ENCODE peak calls at places on chromosome 21, in four cellular contexts. O is naive thymus-derived CD4-positive, alpha-beta T cell; S is Panc1; D is hepatocyte. Q is an unnamed sample.

GRCh38 chr21:16775056-16775455 is 737.8 kb upstream of the CXADR start:
- DNase-seq in S (no peak), O (no peak), D (no peak), Q (no peak)

GRCh38 chr21:44000360-44000759 is 11.7 kb upstream of the TRAPPC10 start:
- DNase-seq in D (no peak), O (no peak), S (no peak), Q (no peak)

GRCh38 chr21:39258207-39258606 is 55.2 kb downstream of the BRWD1 start:
- DNase-seq in O (no peak), S (no peak), D (peak; percentile 7), Q (no peak)

GRCh38 chr21:37230632-37231246 is 36.4 kb downstream of the VPS26C start:
- DNase-seq in D (no peak), S (no peak), O (no peak), Q (no peak)

GRCh38 chr21:39083377-39084008 is 99.8 kb downstream of the PSMG1 start:
- DNase-seq in D (peak; percentile 68), S (no peak), O (no peak), Q (no peak)

GRCh38 chr21:26072891-26073615 is 97.5 kb downstream of the APP start:
- DNase-seq in D (no peak), O (no peak), S (no peak), Q (no peak)

GRCh38 chr21:44261191-44261631 is 486 bp downstream of the DNMT3L start:
- DNase-seq in S (no peak), O (no peak), D (no peak), Q (no peak)

GRCh38 chr21:43740497-43741156 is 21.7 kb downstream of the PDXK start:
- DNase-seq in S (no peak), O (no peak), D (peak; percentile 76), Q (no peak)

GRCh38 chr21:36639769-36640168 is 59.1 kb upstream of the SIM2 start:
- DNase-seq in D (no peak), O (no peak), S (no peak), Q (no peak)

GRCh38 chr21:43972850-43973633 is 39.1 kb upstream of the TRAPPC10 start:
- DNase-seq in D (no peak), S (no peak), O (no peak), Q (no peak)

GRCh38 chr21:17406202-17406601 is 106.6 kb upstream of the CXADR start:
- DNase-seq in S (no peak), O (no peak), D (no peak), Q (no peak)

GRCh38 chr21:32702702-32703101 is 25.1 kb downstream of the SYNJ1 start:
- DNase-seq in S (no peak), D (peak; percentile 6), O (no peak), Q (no peak)

GRCh38 chr21:16418663-16419062 is 688.9 kb downstream of the USP25 start:
- DNase-seq in O (no peak), D (no peak), S (no peak), Q (no peak)

GRCh38 chr21:45017376-45017960 is 56.9 kb upstream of the ADARB1 start:
- DNase-seq in O (no peak), S (no peak), D (no peak), Q (no peak)

GRCh38 chr21:14988760-14989159 is 76.0 kb downstream of the NRIP1 start:
- DNase-seq in S (no peak), O (no peak), D (no peak), Q (no peak)

GRCh38 chr21:39137248-39138186 is 45.7 kb downstream of the PSMG1 start:
- DNase-seq in D (peak; percentile 54), S (no peak), O (no peak), Q (peak; percentile 9)

GRCh38 chr21:36433011-36433709 is 46.8 kb downstream of the CLDN14 start:
- DNase-seq in O (no peak), S (no peak), D (no peak), Q (no peak)

GRCh38 chr21:41621523-41621922 is 113.6 kb upstream of the TMPRSS2 start:
- DNase-seq in D (no peak), S (no peak), O (no peak), Q (no peak)

GRCh38 chr21:41622201-41622600 is 114.2 kb upstream of the TMPRSS2 start:
- DNase-seq in O (no peak), S (no peak), D (no peak), Q (no peak)

GRCh38 chr21:41624674-41625310 is 116.8 kb upstream of the TMPRSS2 start:
- DNase-seq in S (no peak), O (no peak), D (no peak), Q (no peak)

GRCh38 chr21:41623945-41624344 is 116.0 kb upstream of the TMPRSS2 start:
- DNase-seq in D (no peak), O (no peak), S (no peak), Q (no peak)

DNA sequence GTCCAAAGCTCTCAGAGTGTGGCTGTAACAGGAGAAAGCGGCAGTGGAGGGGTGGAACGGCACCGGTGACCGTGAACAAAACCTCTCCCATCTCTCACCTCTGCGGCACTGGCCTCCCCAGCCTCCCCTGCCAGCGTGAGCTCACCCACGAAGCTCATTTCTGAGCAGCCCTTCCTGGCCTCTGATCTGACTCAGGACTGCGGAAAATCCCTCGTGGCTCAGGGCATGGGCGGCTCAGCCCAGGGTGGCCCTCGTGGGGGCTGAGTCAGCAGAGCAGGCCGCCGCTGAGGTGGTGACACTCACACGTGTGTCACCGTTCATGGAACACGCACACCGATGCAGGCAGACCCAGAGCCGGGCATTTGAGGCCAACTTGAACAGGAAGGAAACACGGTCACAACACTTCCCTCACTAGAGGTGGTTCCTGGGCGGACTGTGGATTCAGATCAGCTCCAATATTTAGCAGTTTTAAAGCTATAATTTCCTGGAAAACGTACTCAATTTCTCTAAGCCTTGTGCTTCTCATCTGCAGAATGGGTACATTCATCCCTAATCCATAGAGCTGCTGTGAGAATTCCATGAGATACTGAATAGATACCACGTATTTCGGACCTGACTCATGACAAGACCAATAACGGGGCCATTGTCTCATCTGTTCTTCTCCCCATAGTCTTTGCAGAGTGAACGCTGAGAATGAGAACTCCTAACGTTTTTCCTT is 115.0 kb upstream of the TMPRSS2 start:
- DNase-seq in O (no peak), S (no peak), D (no peak), Q (no peak)
- H3K27ac ChIP-seq in O (no peak overlapping the region), S (peak overlapping the region; percentile 63), D (no peak overlapping the region), Q (no peak overlapping the region)

GRCh38 chr21:35352066-35352770 is 303.1 kb upstream of the RUNX1 start:
- DNase-seq in O (no peak), S (no peak), D (no peak), Q (no peak)
- H3K27ac ChIP-seq in O (no peak overlapping the region), S (no peak overlapping the region), D (no peak overlapping the region), Q (no peak overlapping the region)

GRCh38 chr21:46181436-46181835 is 2.8 kb downstream of the SPATC1L start:
- DNase-seq in S (no peak), O (no peak), D (no peak), Q (no peak)
- H3K27ac ChIP-seq in S (no peak overlapping the region), O (no peak overlapping the region), D (no peak overlapping the region), Q (no peak overlapping the region)

DNA sequence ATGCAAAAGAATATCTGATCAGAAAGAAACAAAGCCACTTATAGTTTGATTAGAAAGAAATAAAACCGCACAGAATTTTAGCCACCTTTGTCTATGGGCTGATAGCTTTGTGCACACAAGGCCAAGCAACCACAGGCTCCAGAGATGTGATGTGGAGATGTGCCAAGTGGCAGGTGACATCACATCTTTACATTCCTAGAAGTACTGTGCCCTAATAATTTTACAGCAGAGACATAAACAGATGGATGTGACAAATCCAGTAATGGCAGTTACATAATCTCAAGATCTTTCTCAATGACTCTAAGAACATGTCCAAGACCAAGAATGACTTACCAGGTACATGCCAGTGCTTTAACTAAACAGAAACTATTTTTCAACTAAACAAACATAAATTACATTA is 159.5 kb downstream of the LTN1 start:
- DNase-seq in S (no peak), D (no peak), O (no peak), Q (no peak)
- H3K27ac ChIP-seq in S (peak overlapping the region; percentile 66), D (no peak overlapping the region), O (no peak overlapping the region), Q (no peak overlapping the region)

DNA sequence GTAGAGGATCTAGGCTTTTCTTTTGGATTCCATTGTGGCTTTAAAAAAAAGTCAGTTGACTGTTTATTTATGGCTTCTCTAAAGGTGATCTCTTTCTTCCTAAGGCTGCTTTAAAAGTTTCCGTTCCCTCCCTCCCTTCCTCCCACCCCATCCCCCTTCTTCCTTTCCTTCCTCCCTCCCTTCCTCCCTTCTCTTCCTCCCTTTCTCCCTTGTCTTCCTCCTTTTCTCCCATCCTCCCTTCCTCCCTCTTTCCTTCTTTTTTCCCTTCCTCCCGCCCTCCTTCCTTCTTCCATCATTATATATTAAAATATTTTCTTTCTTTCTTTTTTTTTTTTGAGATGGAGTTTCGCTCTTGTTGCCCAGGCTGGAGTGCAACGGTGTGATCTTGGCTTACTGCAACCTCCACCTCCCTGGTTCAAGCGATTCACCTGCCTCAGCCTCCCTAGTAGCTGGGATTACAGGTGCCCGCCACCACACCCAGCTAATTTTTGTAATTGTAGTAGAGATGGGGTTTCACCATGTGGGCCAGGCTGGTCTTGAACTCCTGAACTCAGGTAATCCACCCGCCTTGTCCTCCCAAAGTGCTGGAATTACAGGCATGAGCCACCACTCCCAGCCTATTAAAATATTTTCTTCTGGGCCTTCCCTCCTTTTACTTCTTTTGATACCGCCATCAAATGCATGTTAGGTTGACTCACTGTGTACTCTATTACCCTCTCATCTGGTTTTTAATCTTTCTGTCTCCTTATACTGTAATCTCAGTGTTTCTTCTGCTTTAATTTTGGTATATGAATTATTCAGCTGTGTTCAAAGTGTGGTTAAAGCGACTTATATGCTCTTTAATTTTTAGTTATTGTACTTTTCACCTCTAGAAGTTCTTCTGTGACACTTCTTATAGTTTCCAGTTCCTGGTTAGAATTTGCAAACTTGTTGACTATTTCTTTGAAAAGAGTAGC is 59.2 kb upstream of the ATP5PO start:
- DNase-seq in O (no peak), D (no peak), S (no peak), Q (no peak)
- H3K27ac ChIP-seq in O (peak overlapping the region; percentile 64), D (peak overlapping the region; percentile 90), S (peak overlapping the region; percentile 81), Q (peak overlapping the region; percentile 85)

GRCh38 chr21:34021726-34022125 is 51.7 kb upstream of the MRPS6 start:
- DNase-seq in S (no peak), D (no peak), O (no peak), Q (no peak)

GRCh38 chr21:34022557-34023335 is 50.6 kb upstream of the MRPS6 start:
- DNase-seq in O (peak; percentile 17), S (no peak), D (no peak), Q (peak; percentile 67)

GRCh38 chr21:34023691-34024381 is 49.5 kb upstream of the MRPS6 start:
- DNase-seq in O (no peak), D (no peak), S (no peak), Q (no peak)

GRCh38 chr21:34020934-34021553 is 52.3 kb upstream of the MRPS6 start:
- DNase-seq in D (no peak), O (no peak), S (no peak), Q (no peak)

DNA sequence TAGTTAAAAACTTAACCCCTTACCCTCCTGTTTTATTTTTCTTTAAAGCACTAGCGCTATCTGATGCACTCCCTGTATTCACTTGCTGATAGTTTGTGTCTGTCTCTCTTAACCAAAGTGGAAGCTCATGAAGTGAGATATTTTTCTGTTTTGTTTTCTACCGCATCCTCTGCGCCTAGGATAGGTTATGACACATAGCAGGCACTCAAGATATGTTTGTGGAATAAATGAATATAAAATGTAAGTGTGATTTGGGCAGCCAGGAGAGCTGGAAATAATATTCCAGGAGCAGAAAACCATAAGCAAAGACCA is 49.0 kb upstream of the MRPS6 start:
- DNase-seq in O (no peak), S (no peak), D (no peak), Q (no peak)
- H3K27ac ChIP-seq in O (no peak overlapping the region), S (peak overlapping the region; percentile 6), D (no peak overlapping the region), Q (no peak overlapping the region)

Q was measured in HL-60.